ENCODE peak calls at places on chromosomes 3 and 15, in ten cellular contexts. Q, E, R, L, G, C, Y, X, B and Z are unnamed samples.

GRCh38 chr15:83200589-83200988 is 7.0 kb downstream of the HDGFL3 start:
- DNase-seq in Y (no peak), G (no peak), B (no peak), L (no peak), R (no peak), Q (no peak), X (no peak), E (peak; percentile 48), C (no peak), Z (no peak)

GRCh38 chr15:59160880-59161593 is 45.6 kb upstream of the LDHAL6B start:
- DNase-seq in L (no peak), E (no peak), G (no peak), Q (no peak), X (peak; percentile 27), Y (no peak), B (no peak), R (no peak), C (peak; percentile 25), Z (peak; percentile 55)

GRCh38 chr3:179244874-179245273 is 6.0 kb downstream of the KCNMB3 start:
- DNase-seq in Y (no peak), C (no peak), E (peak; percentile 86), R (no peak), G (no peak), L (no peak), Q (no peak), B (no peak), X (no peak), Z (no peak)

GRCh38 chr15:40925495-40925862 is 3.7 kb upstream of the DLL4 start:
- DNase-seq in E (no peak), Q (no peak), Y (no peak), X (no peak), C (no peak), R (no peak), B (no peak), G (no peak), L (no peak), Z (no peak)

GRCh38 chr3:135736740-135737139 is 228.8 kb upstream of the PPP2R3A start:
- DNase-seq in Q (no peak), B (no peak), C (peak; percentile 21), R (no peak), L (no peak), E (no peak), X (no peak), G (no peak), Y (no peak), Z (no peak)

GRCh38 chr3:63661242-63661641 is 8.8 kb downstream of the SNTN start:
- DNase-seq in C (no peak), L (no peak), E (no peak), R (no peak), G (no peak), B (no peak), X (no peak), Y (no peak), Q (no peak), Z (no peak)

GRCh38 chr15:85408270-85408746 is 27.9 kb downstream of the AKAP13 start:
- DNase-seq in E (no peak), C (no peak), B (no peak), X (no peak), Y (no peak), Q (no peak), G (no peak), R (no peak), L (no peak), Z (no peak)

GRCh38 chr3:186406669-186407635 is 44.9 kb upstream of the DGKG start:
- DNase-seq in Y (peak; percentile 51), X (peak; percentile 70), Q (no peak), E (no peak), G (no peak), L (no peak), R (peak; percentile 68), B (no peak), C (no peak), Z (no peak)

GRCh38 chr15:77437264-77437663 is 16.6 kb downstream of the HMG20A start:
- DNase-seq in L (no peak), E (no peak), G (no peak), R (no peak), B (no peak), Y (no peak), X (no peak), C (no peak), Q (no peak), Z (no peak)

GRCh38 chr3:69009559-69010410 is 3.7 kb downstream of the EOGT start:
- DNase-seq in C (no peak), Y (no peak), E (peak; percentile 95), B (no peak), G (no peak), Q (no peak), X (no peak), L (no peak), R (no peak), Z (no peak)

GRCh38 chr3:127959873-127960272 is 44.8 kb downstream of the KBTBD12 start:
- DNase-seq in X (peak; percentile 49), B (no peak), Q (no peak), G (no peak), R (no peak), C (peak; percentile 23), Y (no peak), E (no peak), L (no peak), Z (peak; percentile 89)

GRCh38 chr3:72036899-72037298 is 252.0 kb upstream of the PROK2 start:
- DNase-seq in Q (no peak), Y (no peak), C (no peak), R (no peak), B (no peak), G (no peak), E (peak; percentile 31), X (no peak), L (no peak), Z (no peak)

GRCh38 chr3:145750657-145751056 is 410.3 kb downstream of the PLOD2 start:
- DNase-seq in Y (no peak), C (no peak), R (no peak), E (no peak), B (no peak), L (no peak), G (no peak), X (no peak), Q (no peak), Z (no peak)

GRCh38 chr3:177770821-177771220 is 573.5 kb upstream of the TBL1XR1 start:
- DNase-seq in L (no peak), G (no peak), C (no peak), B (no peak), Q (no peak), Y (no peak), R (no peak), E (peak; percentile 82), X (no peak), Z (no peak)

GRCh38 chr15:66755298-66756068 is 53.4 kb downstream of the SMAD6 start:
- DNase-seq in R (no peak), L (peak; percentile 8), G (no peak), B (no peak), X (no peak), Q (no peak), E (no peak), C (no peak), Y (no peak), Z (no peak)

GRCh38 chr15:41853831-41854230 is 15.2 kb downstream of the PLA2G4B start:
- DNase-seq in L (no peak), E (no peak), G (no peak), Q (no peak), Y (no peak), B (no peak), C (no peak), R (no peak), X (no peak), Z (no peak)

GRCh38 chr3:5195605-5196004 is 8.1 kb downstream of the EDEM1 start:
- DNase-seq in L (no peak), B (peak; percentile 35), Y (no peak), Q (no peak), X (no peak), R (no peak), C (no peak), G (no peak), E (peak; percentile 20), Z (no peak)

GRCh38 chr3:196638922-196639516 is 475 bp upstream of the NRROS start:
- DNase-seq in X (no peak), C (no peak), Q (no peak), G (no peak), B (no peak), L (no peak), E (no peak), R (no peak), Y (no peak), Z (no peak)

GRCh38 chr3:188486126-188486525 is 332.2 kb downstream of the LPP start:
- DNase-seq in Q (no peak), E (peak; percentile 73), C (no peak), G (no peak), Y (no peak), B (no peak), X (no peak), L (no peak), R (no peak), Z (no peak)

GRCh38 chr3:167880183-167880582 is 144.7 kb downstream of the SERPINI1 start:
- DNase-seq in G (no peak), Y (no peak), E (no peak), Q (no peak), X (no peak), R (no peak), L (no peak), B (no peak), C (no peak), Z (no peak)

GRCh38 chr15:77714555-77714954 is 81.8 kb upstream of the LINGO1 start:
- DNase-seq in L (no peak), G (no peak), Q (no peak), Y (no peak), X (no peak), C (no peak), R (no peak), B (no peak), E (no peak), Z (no peak)

GRCh38 chr3:184908859-184909258 is 96.9 kb downstream of the VPS8 start:
- DNase-seq in Y (no peak), L (no peak), G (no peak), E (no peak), R (no peak), Q (no peak), X (no peak), B (no peak), C (no peak), Z (no peak)
- H3K36me3 ChIP-seq in Y (peaks cover 5% of the 10 kb centered on the region), L (no peaks in the 10 kb centered on the region), G (no peaks in the 10 kb centered on the region), E (no peaks in the 10 kb centered on the region), R (peaks cover 73% of the 10 kb centered on the region), Q (peaks cover 5% of the 10 kb centered on the region), X (no peaks in the 10 kb centered on the region), B (peaks cover 8% of the 10 kb centered on the region), C (no peaks in the 10 kb centered on the region), Z (no peaks in the 10 kb centered on the region)

GRCh38 chr3:49841126-49841525 is 15.2 kb downstream of the TRAIP start:
- DNase-seq in R (no peak), G (no peak), L (no peak), E (no peak), Y (no peak), C (no peak), Q (no peak), B (no peak), X (no peak), Z (peak; percentile 54)
- H3K36me3 ChIP-seq in R (no peaks in the 10 kb centered on the region), G (no peaks in the 10 kb centered on the region), L (no peaks in the 10 kb centered on the region), E (peaks cover 4% of the 10 kb centered on the region), Y (no peaks in the 10 kb centered on the region), C (peaks cover 27% of the 10 kb centered on the region), Q (no peaks in the 10 kb centered on the region), B (no peaks in the 10 kb centered on the region), X (no peaks in the 10 kb centered on the region), Z (no peaks in the 10 kb centered on the region)

GRCh38 chr3:142215111-142215510 is 10.3 kb downstream of the GK5 start:
- DNase-seq in R (no peak), C (no peak), G (no peak), B (no peak), E (no peak), Q (no peak), L (no peak), X (no peak), Y (no peak), Z (no peak)
- H3K36me3 ChIP-seq in R (peaks cover 34% of the 10 kb centered on the region), C (peaks cover 13% of the 10 kb centered on the region), G (peaks cover 7% of the 10 kb centered on the region), B (peaks cover 9% of the 10 kb centered on the region), E (peaks cover 9% of the 10 kb centered on the region), Q (peaks cover 6% of the 10 kb centered on the region), L (no peaks in the 10 kb centered on the region), X (peaks cover 7% of the 10 kb centered on the region), Y (peaks cover 9% of the 10 kb centered on the region), Z (no peaks in the 10 kb centered on the region)

GRCh38 chr3:169787120-169787519 is 13.9 kb downstream of the MYNN start:
- DNase-seq in X (no peak), C (no peak), R (no peak), B (no peak), Y (no peak), Q (no peak), L (no peak), E (no peak), G (no peak), Z (no peak)
- H3K36me3 ChIP-seq in X (peaks cover 31% of the 10 kb centered on the region), C (peaks cover 27% of the 10 kb centered on the region), R (peaks cover 92% of the 10 kb centered on the region), B (peaks cover 9% of the 10 kb centered on the region), Y (peaks cover 50% of the 10 kb centered on the region), Q (peaks cover 43% of the 10 kb centered on the region), L (no peaks in the 10 kb centered on the region), E (peaks cover 45% of the 10 kb centered on the region), G (peaks cover 37% of the 10 kb centered on the region), Z (no peaks in the 10 kb centered on the region)